ENCODE peak calls at places on chromosomes 16 and 17, in six cellular contexts. T, L, F, D, I and J are unnamed samples.

GRCh38 chr17:73141411-73141810 is 23.4 kb upstream of the SSTR2 start:
- DNase-seq in T (no peak), L (no peak), F (no peak), D (peak), I (no peak), J (no peak)

GRCh38 chr17:28811594-28812135 is 30.9 kb downstream of the FAM222B start:
- DNase-seq in T (no peak), L (peak), F (peak), D (peak), I (peak), J (no peak)

GRCh38 chr17:46009681-46010596 is 10.9 kb downstream of the STH start:
- DNase-seq in T (no peak), L (no peak), F (no peak), D (no peak), I (peak), J (no peak)

GRCh38 chr17:57918017-57918895 is 37.0 kb downstream of the CUEDC1 start:
- DNase-seq in T (no peak), L (peak), F (no peak), D (no peak), I (peak), J (no peak)

GRCh38 chr17:7613769-7614421 is 802 bp downstream of the FXR2 start:
- DNase-seq in T (no peak), L (no peak), F (no peak), D (no peak), I (peak), J (no peak)

GRCh38 chr16:27977966-27978365 is 85.5 kb downstream of the GSG1L start:
- DNase-seq in T (no peak), L (peak), F (no peak), D (no peak), I (peak), J (no peak)

GRCh38 chr17:40810505-40810904 is 10.7 kb upstream of the KRT28 start:
- DNase-seq in T (no peak), L (peak), F (no peak), D (no peak), I (peak), J (no peak)

GRCh38 chr17:64061157-64061898 is 40.9 kb upstream of the ICAM2 start:
- DNase-seq in T (no peak), L (peak), F (peak), D (no peak), I (peak), J (no peak)

GRCh38 chr16:2795714-2796143 is 2.5 kb upstream of the PRSS41 start:
- DNase-seq in T (no peak), L (no peak), F (no peak), D (no peak), I (peak), J (no peak)

GRCh38 chr16:85614338-85615013 is 1.4 kb downstream of the GSE1 start:
- DNase-seq in T (no peak), L (no peak), F (peak), D (peak), I (no peak), J (no peak)

GRCh38 chr17:60601443-60602384 is 1.7 kb downstream of the PPM1D start:
- DNase-seq in T (no peak), L (peak), F (peak), D (peak), I (peak), J (no peak)

GRCh38 chr17:9241371-9241712 is 220.0 kb downstream of the NTN1 start:
- DNase-seq in T (no peak), L (no peak), F (no peak), D (peak), I (no peak), J (no peak)

GRCh38 chr17:66123163-66123562 is 68.8 kb downstream of the CEP112 start:
- DNase-seq in T (no peak), L (peak), F (no peak), D (no peak), I (peak), J (no peak)

GRCh38 chr16:63928421-63928820 is 1193.4 kb downstream of the CDH11 start:
- DNase-seq in T (no peak), L (no peak), F (no peak), D (no peak), I (no peak), J (no peak)

GRCh38 chr16:68399456-68399855 is 48.9 kb downstream of the SMPD3 start:
- DNase-seq in T (no peak), L (no peak), F (no peak), D (no peak), I (no peak), J (no peak)

GRCh38 chr16:83482545-83483162 is 325.1 kb upstream of the HSBP1 start:
- DNase-seq in T (no peak), L (no peak), F (no peak), D (no peak), I (no peak), J (no peak)

GRCh38 chr16:82963653-82964052 is 336.9 kb downstream of the CDH13 start:
- DNase-seq in T (no peak), L (no peak), F (no peak), D (no peak), I (no peak), J (no peak)

GRCh38 chr16:29674188-29674587 is 4.8 kb upstream of the QPRT start:
- DNase-seq in T (no peak), L (peak), F (no peak), D (peak), I (peak), J (no peak)

DNA sequence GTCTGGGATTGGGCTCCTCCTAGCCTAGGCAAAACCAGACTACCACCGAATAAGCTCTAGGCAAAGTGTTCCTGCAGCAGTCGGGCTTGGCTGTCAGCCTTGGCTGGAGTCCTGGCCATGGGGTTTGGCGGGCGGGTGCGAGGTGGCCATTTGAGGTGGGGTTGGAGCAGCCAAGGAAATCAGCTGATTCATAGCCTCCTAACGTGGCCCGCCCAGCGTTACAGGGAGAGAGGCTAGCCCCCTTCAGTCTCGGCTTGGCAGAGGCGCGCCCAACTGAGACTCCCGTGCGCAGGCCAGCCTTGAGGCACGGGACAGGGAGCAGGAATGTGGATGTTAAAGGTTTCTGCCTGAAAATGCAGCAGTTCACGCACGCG is 1.9 kb downstream of the PMP22 start:
- DNase-seq in T (no peak), L (peak), F (no peak), D (peak), I (peak), J (peak)
- H3K4me3 ChIP-seq in T (no peak), L (peak), F (no peak), D (no peak), I (peak), J (peak)

DNA sequence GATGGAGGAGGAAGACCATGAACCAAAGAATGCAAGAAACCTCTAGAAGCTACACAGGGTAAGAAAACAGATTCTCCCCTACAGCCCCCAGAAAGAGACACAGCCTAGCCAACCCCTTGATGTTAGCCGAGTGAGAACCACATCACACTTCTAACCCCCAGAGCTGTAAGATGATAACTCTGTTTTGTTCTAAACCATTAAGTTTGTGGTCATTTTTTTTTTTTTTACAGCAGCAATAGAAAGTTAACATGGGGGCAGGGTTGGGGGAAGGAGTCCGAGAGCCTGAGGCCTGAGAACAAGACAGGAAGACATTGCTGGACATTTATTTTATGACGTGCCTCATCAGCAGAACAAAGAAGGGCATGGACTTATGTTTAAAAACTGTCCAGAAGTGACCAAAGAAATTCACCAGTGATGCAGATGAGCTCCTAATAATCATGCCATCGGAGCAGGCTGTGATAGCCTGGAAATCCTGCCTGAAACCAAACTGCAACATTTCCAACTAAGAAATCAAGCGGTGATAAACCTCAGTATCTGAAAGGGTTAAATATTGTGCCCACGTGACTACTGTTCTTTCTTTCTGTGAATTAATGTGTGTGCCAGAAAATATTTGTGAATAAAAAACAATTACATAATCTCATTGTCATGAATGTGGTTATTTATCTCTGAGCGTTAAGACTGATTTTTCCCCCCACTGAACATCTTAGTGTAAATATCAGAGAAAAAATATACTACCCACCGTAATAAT is 1.1 kb downstream of the ABCA9 start:
- DNase-seq in T (no peak), L (peak), F (no peak), D (no peak), I (peak), J (no peak)
- H3K4me3 ChIP-seq in T (no peak), L (peak), F (no peak), D (no peak), I (peak), J (no peak)

GRCh38 chr17:77287432-77288068 is 146.8 kb downstream of the SEC14L1 start:
- DNase-seq in T (no peak), L (peak), F (no peak), D (peak), I (peak), J (peak)
- H3K4me3 ChIP-seq in T (no peak), L (no peak), F (no peak), D (no peak), I (no peak), J (no peak)

DNA sequence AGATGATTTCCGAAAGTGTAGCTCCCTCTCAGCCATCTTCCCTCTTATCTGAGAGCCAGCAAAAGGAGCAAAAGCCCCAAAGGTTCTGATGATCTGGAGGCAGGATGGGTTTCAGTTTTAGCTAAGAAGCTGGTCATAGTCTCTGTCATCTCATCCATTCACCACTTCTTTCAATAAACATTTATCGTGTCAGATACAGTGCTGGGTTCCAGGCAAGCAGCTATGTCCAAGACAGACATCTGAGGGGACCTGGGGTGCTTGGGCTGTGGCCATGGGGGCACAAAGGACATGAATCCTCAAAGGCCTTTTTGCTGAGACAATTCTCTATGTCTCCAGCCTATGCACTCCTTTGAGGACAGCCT is 1.0 kb upstream of the ETV4 start:
- DNase-seq in T (no peak), L (no peak), F (no peak), D (no peak), I (no peak), J (no peak)
- H3K4me3 ChIP-seq in T (no peak), L (no peak), F (no peak), D (no peak), I (no peak), J (no peak)

DNA sequence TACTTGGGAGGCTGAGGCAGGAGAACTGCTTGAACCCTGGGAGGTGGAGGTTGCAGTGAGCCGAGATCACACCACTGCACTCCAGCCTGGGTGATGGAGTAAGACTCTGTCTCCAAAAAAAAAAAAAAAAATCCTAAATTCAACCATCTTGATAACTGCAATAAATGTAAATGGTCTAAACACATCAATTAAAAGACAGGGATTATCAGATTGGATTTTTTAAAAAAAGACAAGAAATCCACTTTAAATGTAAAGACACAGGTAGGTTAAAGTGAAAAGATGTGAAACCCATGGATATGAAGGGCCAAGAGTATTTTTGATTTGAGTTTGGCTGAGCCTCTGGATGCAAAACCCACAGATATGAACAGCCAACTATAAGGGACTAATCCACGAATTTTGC is 64.2 kb upstream of the ATP2A3 start:
- DNase-seq in T (no peak), L (no peak), F (no peak), D (no peak), I (no peak), J (no peak)
- H3K4me3 ChIP-seq in T (no peak), L (no peak), F (no peak), D (no peak), I (no peak), J (no peak)

DNA sequence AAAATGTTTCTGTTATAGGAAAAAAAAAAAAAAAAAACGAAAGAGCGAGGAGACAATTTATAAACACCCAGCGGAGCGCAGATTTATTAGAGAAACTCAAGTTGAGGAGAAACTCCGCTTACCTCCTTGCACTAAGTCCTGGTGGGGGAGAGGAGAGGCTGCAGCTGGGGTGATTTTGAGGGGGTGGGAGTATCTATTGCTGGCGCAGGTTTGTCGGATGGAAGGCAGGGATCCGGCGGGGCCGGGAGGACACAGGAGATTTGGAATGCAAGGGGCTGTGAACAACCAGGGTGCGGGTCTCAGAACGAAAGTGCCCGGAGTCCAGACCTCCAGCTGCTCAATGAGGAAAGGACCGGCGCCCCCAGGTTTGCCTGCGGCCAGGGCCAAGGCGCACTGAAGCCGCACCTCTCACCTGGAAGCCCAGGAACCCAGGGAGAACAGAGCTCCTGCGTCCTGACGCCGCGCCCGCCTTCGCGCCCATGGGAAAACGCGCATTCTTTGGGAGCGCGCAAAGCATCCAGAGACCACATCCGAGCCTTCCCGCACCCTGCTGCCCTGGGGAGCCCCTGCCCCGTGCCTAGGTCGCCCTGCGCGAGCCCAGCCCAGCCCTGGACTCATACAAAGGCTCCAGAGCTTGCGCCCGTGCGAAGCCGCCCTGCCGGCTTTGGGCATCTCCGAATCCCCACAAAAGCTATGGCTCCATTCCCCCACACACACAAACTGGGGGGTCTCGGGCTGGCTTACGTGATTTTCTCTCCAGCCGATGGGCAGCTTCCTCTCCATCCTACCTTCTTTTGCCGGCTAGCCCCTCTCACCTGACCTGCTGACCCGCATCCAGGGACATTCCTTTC is 2.6 kb upstream of the HOXB8 start:
- DNase-seq in T (no peak), L (no peak), F (no peak), D (no peak), I (no peak), J (no peak)
- H3K4me3 ChIP-seq in T (no peak), L (no peak), F (no peak), D (no peak), I (no peak), J (peak)

DNA sequence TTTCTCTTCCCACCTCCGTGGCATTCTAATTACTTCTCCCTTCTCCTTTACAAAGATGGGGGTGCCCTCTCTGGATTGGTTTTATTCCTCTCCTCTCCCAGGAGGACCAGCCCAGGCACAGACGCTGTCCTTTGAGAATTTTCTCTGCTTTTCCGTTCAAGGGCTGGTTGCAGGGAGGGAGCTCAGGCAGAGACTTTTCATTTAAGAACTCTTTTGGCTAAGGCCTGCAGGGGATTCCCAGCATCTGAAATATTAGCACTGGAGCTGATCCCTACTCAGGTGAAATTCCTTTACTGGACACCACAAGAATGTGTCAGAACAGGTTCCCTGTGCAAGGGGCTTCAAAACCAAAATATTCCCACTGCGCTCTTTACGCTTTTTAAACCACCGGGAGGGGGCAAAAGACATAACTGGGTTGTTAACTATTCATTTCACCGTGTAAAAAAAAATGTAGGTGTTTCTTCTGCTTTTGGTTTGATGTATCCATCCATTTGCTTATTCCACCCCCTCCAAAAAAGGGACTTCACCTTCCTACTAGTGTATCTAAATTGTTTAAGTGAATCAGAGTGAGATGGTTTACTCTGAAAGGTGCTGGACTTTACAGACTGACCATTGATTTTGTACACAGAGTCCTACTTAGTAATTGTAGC is 1.4 kb downstream of the NFAT5 start:
- DNase-seq in T (no peak), L (no peak), F (peak), D (peak), I (peak), J (no peak)
- H3K4me3 ChIP-seq in T (peak), L (peak), F (peak), D (peak), I (peak), J (peak)

GRCh38 chr17:81517339-81518112 is 4.9 kb upstream of the ACTG1 start:
- DNase-seq in T (peak), L (no peak), F (peak), D (no peak), I (peak), J (no peak)
- H3K4me3 ChIP-seq in T (peak), L (no peak), F (peak), D (no peak), I (no peak), J (no peak)

GRCh38 chr17:76968707-76969597 is 100.7 kb downstream of the MGAT5B start:
- DNase-seq in T (no peak), L (no peak), F (peak), D (peak), I (no peak), J (no peak)

GRCh38 chr17:76966486-76967181 is 98.4 kb downstream of the MGAT5B start:
- DNase-seq in T (no peak), L (no peak), F (no peak), D (no peak), I (no peak), J (no peak)

GRCh38 chr17:76972046-76972641 is 103.9 kb downstream of the MGAT5B start:
- DNase-seq in T (no peak), L (no peak), F (no peak), D (no peak), I (no peak), J (no peak)

GRCh38 chr17:76967762-76968161 is 99.6 kb downstream of the MGAT5B start:
- DNase-seq in T (no peak), L (no peak), F (no peak), D (no peak), I (no peak), J (no peak)

DNA sequence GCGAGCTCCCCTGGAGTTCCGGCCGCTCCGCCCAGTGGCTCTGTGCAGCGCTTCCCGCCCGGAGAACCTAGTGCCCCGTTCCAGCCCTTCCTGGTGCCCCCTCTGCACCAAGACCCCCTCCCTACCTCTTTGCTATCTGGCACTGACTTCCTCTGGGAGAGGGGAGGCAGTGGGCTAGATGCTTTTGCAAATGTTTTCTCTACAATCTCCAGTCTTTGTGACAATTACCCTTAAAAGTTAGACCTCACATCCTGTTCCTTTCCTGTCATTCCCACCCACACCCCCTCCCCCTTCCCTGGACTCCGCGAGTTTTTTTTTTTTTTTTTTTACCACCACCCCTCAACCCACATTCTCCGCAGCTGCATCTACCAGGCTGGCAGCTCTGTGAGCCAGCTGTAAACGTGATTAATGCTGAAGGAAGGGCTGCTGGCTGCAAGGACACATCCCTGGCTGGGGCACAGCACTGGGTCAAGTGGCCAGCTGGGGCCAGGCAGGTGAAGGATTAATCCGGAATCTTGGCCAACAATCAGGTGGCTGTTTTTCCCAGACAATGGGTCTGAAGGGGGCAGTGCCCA is 101.5 kb downstream of the MGAT5B start:
- DNase-seq in T (no peak), L (no peak), F (no peak), D (peak), I (no peak), J (no peak)
- H3K4me3 ChIP-seq in T (no peak), L (no peak), F (no peak), D (no peak), I (no peak), J (peak)